ENCODE peak calls at places on chromosomes 3 and 15, in ten cellular contexts. One of them, this sample, is unnamed.

GRCh38 chr15:68989876-68990754 is 24.4 kb upstream of the NOX5 start:
- DNase-seq in GM23338: peak
- DNase-seq in left ventricle myocardium inferior: no peak
- DNase-seq in AG10803: no peak
- DNase-seq in astrocyte: no peak
- DNase-seq in endothelial cell of umbilical vein: no peak
- DNase-seq in hepatocyte: no peak
- DNase-seq in stomach: no peak
- DNase-seq in epithelial cell of esophagus: no peak
- DNase-seq in suprapubic skin: no peak
- DNase-seq in this sample: no peak

GRCh38 chr3:13785351-13785750 is 94.5 kb downstream of the WNT7A start:
- DNase-seq in AG10803: no peak
- DNase-seq in epithelial cell of esophagus: no peak
- DNase-seq in left ventricle myocardium inferior: no peak
- DNase-seq in suprapubic skin: no peak
- DNase-seq in GM23338: peak
- DNase-seq in astrocyte: no peak
- DNase-seq in endothelial cell of umbilical vein: no peak
- DNase-seq in stomach: no peak
- DNase-seq in hepatocyte: no peak
- DNase-seq in this sample: no peak

GRCh38 chr15:25886498-25887140 is 23.5 kb upstream of the ATP10A start:
- DNase-seq in suprapubic skin: no peak
- DNase-seq in endothelial cell of umbilical vein: no peak
- DNase-seq in stomach: no peak
- DNase-seq in AG10803: no peak
- DNase-seq in epithelial cell of esophagus: no peak
- DNase-seq in GM23338: no peak
- DNase-seq in hepatocyte: no peak
- DNase-seq in astrocyte: peak
- DNase-seq in left ventricle myocardium inferior: no peak
- DNase-seq in this sample: no peak

GRCh38 chr15:94704421-94704820 is 473.1 kb downstream of the MCTP2 start:
- DNase-seq in astrocyte: no peak
- DNase-seq in left ventricle myocardium inferior: no peak
- DNase-seq in GM23338: no peak
- DNase-seq in epithelial cell of esophagus: no peak
- DNase-seq in suprapubic skin: no peak
- DNase-seq in stomach: peak
- DNase-seq in endothelial cell of umbilical vein: peak
- DNase-seq in hepatocyte: no peak
- DNase-seq in AG10803: no peak
- DNase-seq in this sample: no peak

GRCh38 chr3:125079675-125080045 is 23.9 kb upstream of the HEG1 start:
- DNase-seq in AG10803: no peak
- DNase-seq in hepatocyte: no peak
- DNase-seq in astrocyte: no peak
- DNase-seq in stomach: no peak
- DNase-seq in left ventricle myocardium inferior: no peak
- DNase-seq in GM23338: no peak
- DNase-seq in suprapubic skin: no peak
- DNase-seq in epithelial cell of esophagus: peak
- DNase-seq in endothelial cell of umbilical vein: no peak
- DNase-seq in this sample: peak

GRCh38 chr15:101028321-101028720 is 109.2 kb downstream of the LRRK1 start:
- DNase-seq in stomach: peak
- DNase-seq in hepatocyte: no peak
- DNase-seq in astrocyte: peak
- DNase-seq in left ventricle myocardium inferior: no peak
- DNase-seq in epithelial cell of esophagus: no peak
- DNase-seq in endothelial cell of umbilical vein: no peak
- DNase-seq in GM23338: no peak
- DNase-seq in AG10803: no peak
- DNase-seq in suprapubic skin: peak
- DNase-seq in this sample: no peak

GRCh38 chr15:92636401-92636949 is 19.1 kb downstream of the FAM174B start:
- DNase-seq in stomach: peak
- DNase-seq in hepatocyte: no peak
- DNase-seq in left ventricle myocardium inferior: no peak
- DNase-seq in GM23338: no peak
- DNase-seq in endothelial cell of umbilical vein: no peak
- DNase-seq in AG10803: no peak
- DNase-seq in epithelial cell of esophagus: no peak
- DNase-seq in suprapubic skin: peak
- DNase-seq in astrocyte: no peak
- DNase-seq in this sample: no peak

GRCh38 chr3:62686486-62686885 is 188.7 kb downstream of the CADPS start:
- DNase-seq in hepatocyte: no peak
- DNase-seq in suprapubic skin: no peak
- DNase-seq in epithelial cell of esophagus: peak
- DNase-seq in AG10803: peak
- DNase-seq in stomach: no peak
- DNase-seq in endothelial cell of umbilical vein: no peak
- DNase-seq in left ventricle myocardium inferior: no peak
- DNase-seq in GM23338: no peak
- DNase-seq in astrocyte: peak
- DNase-seq in this sample: peak

GRCh38 chr3:109071349-109072142 is 46.4 kb downstream of the MORC1 start:
- DNase-seq in astrocyte: no peak
- DNase-seq in GM23338: peak
- DNase-seq in hepatocyte: peak
- DNase-seq in suprapubic skin: no peak
- DNase-seq in stomach: peak
- DNase-seq in endothelial cell of umbilical vein: no peak
- DNase-seq in left ventricle myocardium inferior: no peak
- DNase-seq in epithelial cell of esophagus: peak
- DNase-seq in AG10803: no peak
- DNase-seq in this sample: no peak

GRCh38 chr15:62895905-62896316 is 146.6 kb upstream of the TPM1 start:
- DNase-seq in stomach: no peak
- DNase-seq in endothelial cell of umbilical vein: peak
- DNase-seq in epithelial cell of esophagus: peak
- DNase-seq in astrocyte: peak
- DNase-seq in left ventricle myocardium inferior: no peak
- DNase-seq in AG10803: peak
- DNase-seq in hepatocyte: no peak
- DNase-seq in suprapubic skin: no peak
- DNase-seq in GM23338: no peak
- DNase-seq in this sample: peak

GRCh38 chr15:59595434-59595915 is 16.1 kb upstream of the GCNT3 start:
- DNase-seq in left ventricle myocardium inferior: no peak
- DNase-seq in endothelial cell of umbilical vein: no peak
- DNase-seq in epithelial cell of esophagus: no peak
- DNase-seq in stomach: peak
- DNase-seq in GM23338: no peak
- DNase-seq in suprapubic skin: no peak
- DNase-seq in astrocyte: no peak
- DNase-seq in hepatocyte: peak
- DNase-seq in AG10803: no peak
- DNase-seq in this sample: no peak

GRCh38 chr3:127366383-127366782 is 78.5 kb upstream of the PRR20G start:
- DNase-seq in GM23338: peak
- DNase-seq in epithelial cell of esophagus: no peak
- DNase-seq in endothelial cell of umbilical vein: no peak
- DNase-seq in suprapubic skin: no peak
- DNase-seq in left ventricle myocardium inferior: no peak
- DNase-seq in hepatocyte: no peak
- DNase-seq in AG10803: no peak
- DNase-seq in astrocyte: no peak
- DNase-seq in stomach: no peak
- DNase-seq in this sample: peak
- TF ChIP-seq CTCF in GM23338: peak
- TF ChIP-seq CTCF in epithelial cell of esophagus: no peak
- TF ChIP-seq CTCF in endothelial cell of umbilical vein: no peak
- TF ChIP-seq CTCF in suprapubic skin: no peak
- TF ChIP-seq CTCF in left ventricle myocardium inferior: no peak
- TF ChIP-seq CTCF in hepatocyte: no peak
- TF ChIP-seq CTCF in AG10803: peak
- TF ChIP-seq CTCF in astrocyte: no peak
- TF ChIP-seq CTCF in stomach: no peak
- TF ChIP-seq CTCF in this sample: peak

GRCh38 chr3:195268608-195269309 is 2.2 kb downstream of the XXYLT1 start:
- DNase-seq in GM23338: no peak
- DNase-seq in astrocyte: no peak
- DNase-seq in hepatocyte: no peak
- DNase-seq in suprapubic skin: no peak
- DNase-seq in AG10803: no peak
- DNase-seq in epithelial cell of esophagus: no peak
- DNase-seq in left ventricle myocardium inferior: no peak
- DNase-seq in endothelial cell of umbilical vein: no peak
- DNase-seq in stomach: no peak
- DNase-seq in this sample: no peak

GRCh38 chr3:195270350-195271115 is 426 bp downstream of the XXYLT1 start:
- DNase-seq in suprapubic skin: no peak
- DNase-seq in hepatocyte: peak
- DNase-seq in AG10803: peak
- DNase-seq in GM23338: peak
- DNase-seq in astrocyte: peak
- DNase-seq in epithelial cell of esophagus: peak
- DNase-seq in stomach: no peak
- DNase-seq in endothelial cell of umbilical vein: peak
- DNase-seq in left ventricle myocardium inferior: no peak
- DNase-seq in this sample: peak

GRCh38 chr3:195270079-195270349 is 945 bp downstream of the XXYLT1 start:
- DNase-seq in hepatocyte: no peak
- DNase-seq in suprapubic skin: no peak
- DNase-seq in astrocyte: no peak
- DNase-seq in stomach: no peak
- DNase-seq in endothelial cell of umbilical vein: no peak
- DNase-seq in epithelial cell of esophagus: no peak
- DNase-seq in left ventricle myocardium inferior: no peak
- DNase-seq in GM23338: no peak
- DNase-seq in AG10803: no peak
- DNase-seq in this sample: no peak

GRCh38 chr3:195271116-195271858 is at the start of gene XXYLT1:
- DNase-seq in GM23338: peak
- DNase-seq in epithelial cell of esophagus: peak
- DNase-seq in suprapubic skin: peak
- DNase-seq in astrocyte: peak
- DNase-seq in AG10803: peak
- DNase-seq in endothelial cell of umbilical vein: peak
- DNase-seq in hepatocyte: peak
- DNase-seq in left ventricle myocardium inferior: peak
- DNase-seq in stomach: peak
- DNase-seq in this sample: peak

GRCh38 chr3:195269375-195270078 is 1.4 kb downstream of the XXYLT1 start:
- DNase-seq in endothelial cell of umbilical vein: no peak
- DNase-seq in left ventricle myocardium inferior: no peak
- DNase-seq in suprapubic skin: no peak
- DNase-seq in stomach: no peak
- DNase-seq in astrocyte: no peak
- DNase-seq in hepatocyte: no peak
- DNase-seq in AG10803: no peak
- DNase-seq in GM23338: no peak
- DNase-seq in epithelial cell of esophagus: no peak
- DNase-seq in this sample: no peak
- H3K4me3 ChIP-seq in endothelial cell of umbilical vein: peak
- H3K4me3 ChIP-seq in left ventricle myocardium inferior: peak
- H3K4me3 ChIP-seq in suprapubic skin: peak
- H3K4me3 ChIP-seq in stomach: peak
- H3K4me3 ChIP-seq in astrocyte: peak
- H3K4me3 ChIP-seq in hepatocyte: peak
- H3K4me3 ChIP-seq in AG10803: peak
- H3K4me3 ChIP-seq in GM23338: peak
- H3K4me3 ChIP-seq in epithelial cell of esophagus: peak
- H3K4me3 ChIP-seq in this sample: peak

GRCh38 chr3:119437852-119438251 is 25.6 kb downstream of the TMEM39A start:
- DNase-seq in left ventricle myocardium inferior: no peak
- DNase-seq in AG10803: no peak
- DNase-seq in GM23338: no peak
- DNase-seq in astrocyte: no peak
- DNase-seq in epithelial cell of esophagus: no peak
- DNase-seq in suprapubic skin: no peak
- DNase-seq in hepatocyte: no peak
- DNase-seq in stomach: no peak
- DNase-seq in endothelial cell of umbilical vein: no peak
- DNase-seq in this sample: no peak
- TF ChIP-seq CTCF in left ventricle myocardium inferior: no peak
- TF ChIP-seq CTCF in AG10803: no peak
- TF ChIP-seq CTCF in GM23338: no peak
- TF ChIP-seq CTCF in astrocyte: no peak
- TF ChIP-seq CTCF in epithelial cell of esophagus: no peak
- TF ChIP-seq CTCF in suprapubic skin: no peak
- TF ChIP-seq CTCF in hepatocyte: no peak
- TF ChIP-seq CTCF in stomach: no peak
- TF ChIP-seq CTCF in endothelial cell of umbilical vein: no peak
- TF ChIP-seq CTCF in this sample: no peak

GRCh38 chr15:40162552-40162951 is 1.7 kb downstream of the BUB1B start:
- DNase-seq in endothelial cell of umbilical vein: no peak
- DNase-seq in hepatocyte: no peak
- DNase-seq in GM23338: no peak
- DNase-seq in epithelial cell of esophagus: no peak
- DNase-seq in AG10803: no peak
- DNase-seq in stomach: no peak
- DNase-seq in astrocyte: no peak
- DNase-seq in suprapubic skin: no peak
- DNase-seq in left ventricle myocardium inferior: no peak
- DNase-seq in this sample: no peak
- H3K4me3 ChIP-seq in endothelial cell of umbilical vein: no peak
- H3K4me3 ChIP-seq in hepatocyte: no peak
- H3K4me3 ChIP-seq in GM23338: peak
- H3K4me3 ChIP-seq in epithelial cell of esophagus: peak
- H3K4me3 ChIP-seq in AG10803: no peak
- H3K4me3 ChIP-seq in stomach: no peak
- H3K4me3 ChIP-seq in astrocyte: peak
- H3K4me3 ChIP-seq in suprapubic skin: no peak
- H3K4me3 ChIP-seq in left ventricle myocardium inferior: no peak
- H3K4me3 ChIP-seq in this sample: no peak

GRCh38 chr3:37040231-37040630 is 46.9 kb downstream of the MLH1 start:
- DNase-seq in left ventricle myocardium inferior: no peak
- DNase-seq in astrocyte: peak
- DNase-seq in stomach: no peak
- DNase-seq in AG10803: peak
- DNase-seq in suprapubic skin: no peak
- DNase-seq in endothelial cell of umbilical vein: no peak
- DNase-seq in GM23338: no peak
- DNase-seq in hepatocyte: no peak
- DNase-seq in epithelial cell of esophagus: peak
- DNase-seq in this sample: peak
- TF ChIP-seq CTCF in left ventricle myocardium inferior: no peak
- TF ChIP-seq CTCF in astrocyte: no peak
- TF ChIP-seq CTCF in stomach: no peak
- TF ChIP-seq CTCF in AG10803: no peak
- TF ChIP-seq CTCF in suprapubic skin: no peak
- TF ChIP-seq CTCF in endothelial cell of umbilical vein: no peak
- TF ChIP-seq CTCF in GM23338: no peak
- TF ChIP-seq CTCF in hepatocyte: no peak
- TF ChIP-seq CTCF in epithelial cell of esophagus: no peak
- TF ChIP-seq CTCF in this sample: no peak

GRCh38 chr3:195110647-195111321 is 160.2 kb downstream of the XXYLT1 start:
- DNase-seq in hepatocyte: peak
- DNase-seq in GM23338: no peak
- DNase-seq in astrocyte: no peak
- DNase-seq in AG10803: peak
- DNase-seq in stomach: no peak
- DNase-seq in suprapubic skin: no peak
- DNase-seq in epithelial cell of esophagus: no peak
- DNase-seq in left ventricle myocardium inferior: peak
- DNase-seq in endothelial cell of umbilical vein: no peak
- DNase-seq in this sample: peak
- H3K4me3 ChIP-seq in hepatocyte: no peak
- H3K4me3 ChIP-seq in GM23338: no peak
- H3K4me3 ChIP-seq in astrocyte: no peak
- H3K4me3 ChIP-seq in AG10803: no peak
- H3K4me3 ChIP-seq in stomach: no peak
- H3K4me3 ChIP-seq in suprapubic skin: no peak
- H3K4me3 ChIP-seq in epithelial cell of esophagus: no peak
- H3K4me3 ChIP-seq in left ventricle myocardium inferior: no peak
- H3K4me3 ChIP-seq in endothelial cell of umbilical vein: no peak
- H3K4me3 ChIP-seq in this sample: no peak